ENCODE peak calls at places on chromosomes 6 and 20, in nine cellular contexts. E is GM06990; M is AG10803; U is ovary; R is progenitor cell of endocrine pancreas; W is pancreas; J is cardiac fibroblast; I is CD8-positive, alpha-beta T cell; Z is HFF-Myc. P is an unnamed sample.

GRCh38 chr6:38012573-38012972 is 193.0 kb downstream of the ZFAND3 start:
- DNase-seq in E (no peak), M (peak; percentile 45), U (no peak), R (no peak), W (no peak), J (peak; percentile 74), I (peak; percentile 16), Z (no peak), P (peak; percentile 15)

GRCh38 chr6:10414766-10415592 is at the start of gene TFAP2A:
- DNase-seq in E (no peak), M (peak; percentile 57), U (no peak), R (no peak), W (no peak), J (peak; percentile 61), I (no peak), Z (peak; percentile 76), P (no peak)

GRCh38 chr20:59365611-59366284 is 65.3 kb downstream of the EDN3 start:
- DNase-seq in E (no peak), M (no peak), U (no peak), R (no peak), W (no peak), J (no peak), I (no peak), Z (no peak), P (no peak)

GRCh38 chr20:23047001-23047737 is 2.3 kb downstream of the THBD start:
- DNase-seq in E (no peak), M (no peak), U (no peak), R (no peak), W (no peak), J (no peak), I (no peak), Z (no peak), P (no peak)

GRCh38 chr6:11851405-11851804 is 72.8 kb upstream of the ADTRP start:
- DNase-seq in E (peak; percentile 38), M (peak; percentile 93), U (no peak), R (no peak), W (no peak), J (no peak), I (no peak), Z (no peak), P (no peak)

GRCh38 chr6:142698751-142699150 is 246.2 kb downstream of the HIVEP2 start:
- DNase-seq in E (no peak), M (no peak), U (no peak), R (no peak), W (no peak), J (no peak), I (no peak), Z (no peak), P (no peak)

GRCh38 chr20:6045566-6045965 is 8.3 kb downstream of the LRRN4 start:
- DNase-seq in E (no peak), M (peak; percentile 89), U (no peak), R (no peak), W (no peak), J (no peak), I (no peak), Z (no peak), P (no peak)

GRCh38 chr6:39140556-39141191 is 25.7 kb upstream of the SAYSD1 start:
- DNase-seq in E (no peak), M (no peak), U (no peak), R (no peak), W (no peak), J (no peak), I (no peak), Z (no peak), P (peak; percentile 66)

GRCh38 chr6:2396856-2397640 is 151.6 kb upstream of the GMDS start:
- DNase-seq in E (no peak), M (peak; percentile 73), U (no peak), R (no peak), W (peak; percentile 48), J (peak; percentile 57), I (no peak), Z (peak; percentile 77), P (no peak)

GRCh38 chr6:136084403-136084802 is 165.7 kb downstream of the MTFR2 start:
- DNase-seq in E (no peak), M (no peak), U (no peak), R (no peak), W (no peak), J (no peak), I (no peak), Z (no peak), P (no peak)

GRCh38 chr6:114194362-114195343 is 148.2 kb downstream of the HS3ST5 start:
- DNase-seq in E (no peak), M (peak; percentile 25), U (no peak), R (no peak), W (no peak), J (peak; percentile 59), I (no peak), Z (no peak), P (no peak)

GRCh38 chr20:39144757-39145156 is 182.6 kb downstream of the DHX35 start:
- DNase-seq in E (no peak), M (no peak), U (no peak), R (no peak), W (no peak), J (no peak), I (no peak), Z (no peak), P (no peak)

GRCh38 chr20:22074635-22075034 is 369.2 kb downstream of the PAX1 start:
- DNase-seq in E (no peak), M (no peak), U (no peak), R (no peak), W (no peak), J (no peak), I (no peak), Z (no peak), P (no peak)

GRCh38 chr6:117605169-117605826 is 3.0 kb upstream of the GOPC start:
- DNase-seq in E (peak; percentile 52), M (peak; percentile 79), U (peak; percentile 9), R (peak; percentile 20), W (no peak), J (peak; percentile 87), I (peak; percentile 46), Z (peak; percentile 74), P (peak; percentile 53)

DNA sequence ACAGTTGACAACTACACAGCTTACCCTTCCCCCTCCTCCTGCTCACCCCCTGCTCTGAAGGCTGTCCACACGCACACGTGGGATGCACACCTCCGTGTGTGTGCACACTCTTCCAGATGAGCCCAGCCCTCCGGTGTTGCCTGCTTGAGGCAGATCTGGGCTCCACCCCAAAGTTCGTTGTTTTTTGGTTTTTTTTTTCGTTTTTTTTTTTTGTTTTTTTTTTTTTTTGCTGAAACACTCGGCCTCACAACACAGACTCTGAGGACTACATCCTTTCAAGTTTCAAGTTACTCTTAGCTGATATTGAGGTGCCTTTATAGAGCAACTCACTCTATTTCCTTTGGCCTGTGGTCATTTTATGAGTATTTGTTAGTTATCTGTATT is 88.2 kb downstream of the RREB1 start:
- DNase-seq in E (no peak), M (no peak), U (no peak), R (no peak), W (no peak), J (no peak), I (no peak), Z (no peak), P (no peak)
- TF ChIP-seq CTCF in E (no peak), M (no peak), U (no peak), R (no peak), W (no peak), J (no peak), I (no peak), Z (no peak), P (no peak)

GRCh38 chr6:168192901-168193815 is 114.1 kb upstream of the FRMD1 start:
- DNase-seq in E (no peak), M (no peak), U (no peak), R (no peak), W (no peak), J (no peak), I (no peak), Z (no peak), P (no peak)

GRCh38 chr6:168195712-168196111 is 116.7 kb upstream of the FRMD1 start:
- DNase-seq in E (no peak), M (no peak), U (no peak), R (no peak), W (no peak), J (no peak), I (no peak), Z (no peak), P (no peak)

GRCh38 chr6:168192195-168192900 is 113.3 kb upstream of the FRMD1 start:
- DNase-seq in E (no peak), M (no peak), U (no peak), R (no peak), W (no peak), J (no peak), I (no peak), Z (no peak), P (no peak)

GRCh38 chr6:168194732-168195565 is 115.9 kb upstream of the FRMD1 start:
- DNase-seq in E (no peak), M (no peak), U (no peak), R (no peak), W (no peak), J (no peak), I (no peak), Z (no peak), P (no peak)

GRCh38 chr6:168193816-168194701 is 115.0 kb upstream of the FRMD1 start:
- DNase-seq in E (no peak), M (no peak), U (no peak), R (no peak), W (no peak), J (peak; percentile 15), I (no peak), Z (no peak), P (no peak)
- TF ChIP-seq CTCF in E (no peak), M (no peak), U (no peak), R (peak; percentile 22), W (no peak), J (no peak), I (no peak), Z (no peak), P (no peak)

DNA sequence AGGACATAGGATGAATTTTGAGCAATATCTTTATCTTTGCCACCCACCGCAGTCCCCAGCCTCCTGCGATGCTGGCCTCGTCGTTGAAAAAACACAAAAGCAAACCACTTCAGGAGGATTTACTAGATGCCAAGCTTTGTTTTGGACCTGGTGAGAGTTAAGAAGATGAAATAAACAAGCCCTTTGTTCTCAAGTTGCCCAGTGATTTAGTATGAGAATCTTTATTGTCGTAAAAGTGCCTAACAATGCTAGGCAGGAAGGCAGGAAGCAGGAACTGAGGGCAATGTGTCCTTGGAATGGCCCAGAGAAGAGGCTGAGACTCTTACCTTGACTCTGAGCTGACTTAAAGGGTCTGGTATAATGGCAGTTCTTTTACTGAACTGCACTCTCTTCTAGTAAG is 116.0 kb downstream of the TRMT11 start:
- DNase-seq in E (no peak), M (no peak), U (no peak), R (no peak), W (no peak), J (no peak), I (no peak), Z (no peak), P (no peak)
- TF ChIP-seq CTCF in E (no peak), M (no peak), U (no peak), R (no peak), W (no peak), J (no peak), I (no peak), Z (no peak), P (no peak)

DNA sequence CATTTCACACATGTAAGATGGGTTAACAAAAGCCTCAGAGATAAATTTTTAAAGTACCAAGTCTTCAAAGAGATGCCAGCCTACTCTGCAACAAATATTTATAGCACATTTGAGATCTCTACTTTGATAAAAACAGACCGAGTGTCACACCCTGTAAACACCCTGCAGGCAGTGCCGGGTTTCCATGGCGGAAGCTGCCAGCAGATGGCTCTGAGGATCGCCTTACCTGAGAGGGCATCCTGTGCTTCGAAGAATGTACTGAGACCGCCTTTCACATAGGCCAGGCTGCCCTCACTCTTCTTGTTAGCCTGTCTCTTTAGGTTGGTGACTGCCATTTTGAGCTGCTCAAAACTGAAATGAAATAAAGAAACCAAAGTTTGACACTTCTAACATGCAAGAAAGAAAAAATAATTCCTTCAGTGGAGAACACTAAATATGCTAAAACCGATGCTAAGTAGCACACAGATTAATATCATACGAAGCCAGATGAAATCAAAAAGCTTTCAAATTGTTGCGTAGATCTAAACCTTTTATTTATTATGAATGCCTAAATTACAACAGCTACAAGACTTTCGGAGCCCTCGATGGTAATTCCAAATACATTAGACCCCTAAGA is 39.3 kb downstream of the HUS1B start:
- DNase-seq in E (no peak), M (no peak), U (no peak), R (no peak), W (no peak), J (no peak), I (no peak), Z (no peak), P (no peak)
- TF ChIP-seq CTCF in E (peak; percentile 5), M (no peak), U (no peak), R (no peak), W (no peak), J (no peak), I (no peak), Z (peak; percentile 11), P (no peak)

P was measured in endothelial cell.